ENCODE peak calls at places on chromosomes 5 and 9, in four cellular contexts. F is HCT116, E is K562, Z is fibroblast of lung. D is an unnamed sample.

GRCh38 chr9:68560131-68560844 is 19.6 kb upstream of the TMEM252 start:
- DNase-seq in E (peak; percentile 59), Z (peak; percentile 96), F (peak; percentile 19), D (no peak)

GRCh38 chr5:172492991-172493390 is 38.7 kb upstream of the SH3PXD2B start:
- DNase-seq in Z (no peak), E (no peak), F (no peak), D (no peak)

GRCh38 chr9:80407220-80407619 is 835.5 kb downstream of the TLE4 start:
- DNase-seq in Z (no peak), E (no peak), F (no peak), D (no peak)

GRCh38 chr9:86856259-86856658 is 91.0 kb downstream of the GAS1 start:
- DNase-seq in Z (peak; percentile 10), F (no peak), E (no peak), D (no peak)

GRCh38 chr5:120516799-120517198 is 52.7 kb downstream of the PRR16 start:
- DNase-seq in F (no peak), E (no peak), Z (peak; percentile 37), D (no peak)

GRCh38 chr5:137627293-137627692 is 108.6 kb downstream of the KLHL3 start:
- DNase-seq in E (no peak), Z (no peak), F (no peak), D (no peak)

GRCh38 chr9:93116049-93116961 is 17.7 kb downstream of the NINJ1 start:
- DNase-seq in Z (peak; percentile 86), E (no peak), F (no peak), D (no peak)

GRCh38 chr5:77379558-77380061 is 112.5 kb downstream of the WDR41 start:
- DNase-seq in E (no peak), F (no peak), Z (no peak), D (no peak)

GRCh38 chr5:172837640-172838039 is 3.6 kb downstream of the ERGIC1 start:
- DNase-seq in Z (no peak), F (no peak), E (no peak), D (no peak)

GRCh38 chr5:154071799-154072781 is 33.3 kb downstream of the MFAP3 start:
- DNase-seq in E (peak; percentile 85), Z (peak; percentile 72), F (peak; percentile 56), D (no peak)

GRCh38 chr5:175131432-175131831 is 312.6 kb downstream of the DRD1 start:
- DNase-seq in Z (no peak), F (no peak), E (no peak), D (no peak)

GRCh38 chr9:13448482-13448881 is 169.0 kb upstream of the MPDZ start:
- DNase-seq in F (no peak), Z (no peak), E (no peak), D (no peak)

GRCh38 chr5:139569276-139569955 is 8.3 kb downstream of the UBE2D2 start:
- DNase-seq in F (no peak), E (no peak), Z (no peak), D (no peak)

GRCh38 chr5:98458004-98458403 is 315.5 kb upstream of the RGMB start:
- DNase-seq in F (no peak), Z (peak; percentile 26), E (no peak), D (no peak)

GRCh38 chr5:14830210-14831005 is 41.2 kb downstream of the ANKH start:
- DNase-seq in E (no peak), Z (no peak), F (no peak), D (no peak)

GRCh38 chr9:75812139-75812538 is 78.3 kb upstream of the PCSK5 start:
- DNase-seq in Z (no peak), E (no peak), F (no peak), D (no peak)

GRCh38 chr5:108371263-108371662 is 10.6 kb downstream of the FBXL17 start:
- DNase-seq in Z (no peak), F (no peak), E (no peak), D (no peak)

GRCh38 chr9:70367305-70367930 is 47.0 kb downstream of the KLF9 start:
- DNase-seq in F (no peak), E (no peak), Z (no peak), D (no peak)

GRCh38 chr9:34507966-34508365 is 14.8 kb downstream of the ENHO start:
- DNase-seq in F (no peak), Z (no peak), E (no peak), D (no peak)

GRCh38 chr9:129885670-129886106 is 50.4 kb downstream of the USP20 start:
- DNase-seq in Z (peak; percentile 86), F (peak; percentile 57), E (peak; percentile 97), D (peak; percentile 45)

GRCh38 chr5:76427481-76428140 is 24.5 kb downstream of the IQGAP2 start:
- DNase-seq in F (no peak), E (no peak), Z (no peak), D (no peak)

GRCh38 chr5:143037071-143037470 is 266.9 kb downstream of the ARHGAP26 start:
- DNase-seq in F (peak; percentile 45), Z (no peak), E (no peak), D (no peak)

GRCh38 chr9:99870126-99870525 is 36.3 kb upstream of the STX17 start:
- DNase-seq in E (no peak), F (no peak), Z (no peak), D (no peak)

GRCh38 chr5:164375051-164375450 is 869.6 kb downstream of the MAT2B start:
- DNase-seq in Z (no peak), F (no peak), E (no peak), D (no peak)

GRCh38 chr5:95759634-95760033 is 28.5 kb downstream of the RHOBTB3 start:
- DNase-seq in E (no peak), Z (peak; percentile 44), F (no peak), D (no peak)

GRCh38 chr9:38432922-38433510 is 8.8 kb upstream of the IGFBPL1 start:
- DNase-seq in F (peak; percentile 37), Z (peak; percentile 58), E (no peak), D (no peak)

GRCh38 chr9:131500939-131501541 is 1.7 kb upstream of the POMT1 start:
- DNase-seq in E (no peak), F (no peak), Z (peak; percentile 47), D (peak; percentile 69)

GRCh38 chr5:147037517-147038205 is 159.1 kb upstream of the PPP2R2B start:
- DNase-seq in Z (peak; percentile 21), F (peak; percentile 31), E (no peak), D (peak; percentile 21)

GRCh38 chr5:132389453-132390286 is 20.2 kb downstream of the SLC22A5 start:
- DNase-seq in E (peak; percentile 29), F (peak; percentile 99), Z (peak; percentile 98), D (peak; percentile 100)

GRCh38 chr9:37444890-37445289 is 20.4 kb downstream of the ZBTB5 start:
- DNase-seq in Z (no peak), F (no peak), E (no peak), D (no peak)

GRCh38 chr9:81607593-81608288 is 81.6 kb downstream of the TLE1 start:
- DNase-seq in E (no peak), Z (no peak), F (no peak), D (no peak)

DNA sequence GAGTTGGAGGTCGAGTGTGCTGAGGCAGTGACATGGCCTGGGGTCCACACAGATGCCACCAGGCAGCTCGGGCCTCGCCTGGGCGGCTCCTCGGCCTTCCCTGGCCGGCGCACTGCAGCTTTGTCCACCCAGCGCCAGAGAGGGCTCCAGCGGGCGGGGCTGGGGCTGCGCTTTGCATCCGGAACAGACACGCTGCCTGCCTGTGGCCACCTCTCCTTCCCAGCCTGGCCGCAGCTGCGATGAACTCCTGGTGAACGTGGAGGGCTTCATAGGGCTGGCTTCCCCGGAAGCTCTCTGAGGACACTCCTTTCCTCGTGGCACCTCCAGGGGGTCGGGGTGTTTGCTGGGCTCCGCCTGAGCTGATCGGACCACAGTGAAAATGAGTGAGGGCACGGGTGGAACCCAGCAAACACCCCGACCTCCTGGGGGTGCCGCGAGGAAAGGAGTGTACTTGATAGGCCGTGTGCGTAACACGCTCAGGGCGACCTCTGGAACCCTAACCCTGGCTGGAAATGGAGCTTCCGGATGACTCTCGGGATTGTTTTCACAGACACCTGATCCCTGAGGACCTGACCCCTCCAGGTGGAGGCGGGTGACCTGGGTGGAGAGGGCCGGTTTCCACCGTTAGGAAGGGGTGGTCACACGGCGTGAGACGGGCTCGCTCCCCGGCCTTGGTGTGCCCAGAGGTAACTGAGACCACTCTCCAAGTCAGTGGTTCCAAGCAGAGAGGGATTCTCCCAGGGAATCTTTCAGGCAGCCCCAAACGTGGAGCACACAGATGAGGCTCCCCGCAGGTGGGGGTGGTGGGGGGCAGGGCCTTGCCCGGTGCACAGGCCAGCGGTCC is 31.8 kb upstream of the RXRA start:
- DNase-seq in F (no peak), E (peak; percentile 41), Z (no peak), D (no peak)
- H3K9ac ChIP-seq in F (no peak overlapping the region), E (no peak overlapping the region), Z (peak overlapping the region; percentile 53), D (no peak overlapping the region)

GRCh38 chr5:72842816-72843215 is 26.4 kb downstream of the TNPO1 start:
- DNase-seq in F (peak; percentile 32), E (no peak), Z (no peak), D (no peak)
- TF ChIP-seq CTCF in F (peak; percentile 40), E (peak; percentile 73), Z (no peak), D (peak; percentile 18)

DNA sequence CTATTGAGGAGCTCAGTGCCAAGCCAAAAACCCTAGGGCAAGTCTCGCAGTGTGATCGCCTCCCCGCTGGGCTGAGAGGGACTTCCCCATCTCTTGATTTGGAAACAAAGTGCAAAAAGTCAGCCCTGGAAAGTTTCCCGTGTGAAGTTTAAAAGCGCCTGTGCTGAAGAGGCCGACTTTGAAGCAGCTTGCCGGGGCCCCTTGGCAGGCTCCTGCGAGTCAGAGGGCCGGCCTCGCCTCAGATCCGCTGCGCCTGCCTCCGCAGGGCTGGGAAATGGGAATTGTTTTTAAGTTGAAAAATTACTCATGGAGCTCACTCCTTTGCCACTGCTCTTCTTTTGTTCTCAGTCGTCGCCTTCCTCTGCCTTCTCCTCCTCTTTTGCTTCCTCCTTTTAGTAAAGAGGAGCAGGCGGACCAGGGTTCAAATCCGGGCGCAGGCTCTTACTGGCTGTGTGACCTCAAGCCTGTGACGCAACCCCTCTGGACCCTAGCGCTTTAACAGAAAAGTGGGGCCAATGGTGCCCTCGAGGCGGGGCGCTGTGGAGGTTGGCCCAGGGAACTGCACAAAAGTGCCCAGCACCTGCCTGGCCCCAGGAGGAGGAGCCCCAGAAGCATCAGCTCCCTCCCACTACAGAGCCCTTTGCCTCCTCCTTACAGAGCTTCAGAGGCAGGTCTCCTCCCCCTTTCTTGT is 14.7 kb upstream of the LHX2 start:
- DNase-seq in E (no peak), Z (no peak), F (no peak), D (no peak)
- H3K27me3 ChIP-seq in E (peaks cover 56% of the 10 kb centered on the region), Z (peaks cover 52% of the 10 kb centered on the region), F (peaks cover 39% of the 10 kb centered on the region), D (peaks cover 65% of the 10 kb centered on the region)

DNA sequence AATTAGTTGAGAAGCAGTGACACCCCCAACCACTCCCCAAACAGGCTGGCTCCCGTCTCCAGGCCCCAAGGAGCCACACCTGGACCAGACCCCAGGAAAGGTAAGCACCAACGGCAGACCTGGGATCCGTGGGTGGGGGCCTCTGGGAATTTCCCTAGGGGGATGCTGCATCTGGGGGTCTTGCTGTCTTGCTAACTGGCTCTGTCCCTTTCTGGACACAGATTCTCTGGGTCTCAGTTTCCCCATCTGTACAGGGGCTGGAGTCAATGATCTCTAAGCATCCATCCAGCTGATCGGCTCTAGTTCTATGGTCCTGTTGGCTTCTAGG is 27.9 kb upstream of the IL17B start:
- DNase-seq in E (no peak), F (no peak), Z (no peak), D (no peak)
- H3K9ac ChIP-seq in E (no peak overlapping the region), F (no peak overlapping the region), Z (peak overlapping the region; percentile 88), D (no peak overlapping the region)

GRCh38 chr9:4375424-4376195 is 75.7 kb upstream of the GLIS3 start:
- DNase-seq in F (peak; percentile 26), Z (peak; percentile 67), E (no peak), D (peak; percentile 25)
- TF ChIP-seq CTCF in F (peak; percentile 60), Z (peak; percentile 44), E (peak; percentile 10), D (peak; percentile 38)

D was measured in keratinocyte.